ENCODE peak calls at places on chromosomes 6 and 20, in six cellular contexts. M is GM23338, H is GM23248, T is hepatocyte, Y is SK-N-SH, R is neural progenitor cell. O is an unnamed sample.

GRCh38 chr6:14153228-14153627 is 35.7 kb downstream of the CD83 start:
- DNase-seq in T (no peak), M (no peak), H (no peak), Y (no peak), R (no peak), O (no peak)

GRCh38 chr20:41456341-41456740 is 89.7 kb upstream of the EMILIN3 start:
- DNase-seq in H (peak), T (no peak), Y (no peak), M (no peak), R (no peak), O (no peak)

GRCh38 chr20:49207071-49207470 is 12.1 kb upstream of the DDX27 start:
- DNase-seq in M (peak), H (no peak), Y (no peak), R (no peak), T (no peak), O (no peak)

GRCh38 chr20:33909331-33909921 is 84.3 kb upstream of the RALY start:
- DNase-seq in Y (no peak), T (peak), R (no peak), M (no peak), H (peak), O (no peak)

GRCh38 chr6:146041282-146041681 is 12.4 kb downstream of the GRM1 start:
- DNase-seq in H (peak), Y (no peak), T (peak), M (peak), R (peak), O (peak)

GRCh38 chr6:85323435-85324040 is 126.3 kb upstream of the NT5E start:
- DNase-seq in R (peak), H (peak), M (peak), T (peak), Y (peak), O (peak)

GRCh38 chr6:96015321-96015790 is 418 bp upstream of the FUT9 start:
- DNase-seq in M (peak), Y (no peak), T (peak), R (peak), H (no peak), O (no peak)

GRCh38 chr6:49841424-49841823 is 24.9 kb downstream of the CRISP1 start:
- DNase-seq in M (no peak), H (no peak), R (no peak), Y (no peak), T (no peak), O (no peak)

GRCh38 chr20:50136822-50137599 is 16.5 kb downstream of the PEDS1 start:
- DNase-seq in M (no peak), R (no peak), H (peak), Y (no peak), T (no peak), O (no peak)

GRCh38 chr6:21748343-21749063 is 155.0 kb downstream of the SOX4 start:
- DNase-seq in R (no peak), Y (no peak), H (peak), T (no peak), M (peak), O (peak)

GRCh38 chr6:122839477-122839876 is 50.4 kb downstream of the SMPDL3A start:
- DNase-seq in T (peak), M (peak), R (peak), Y (peak), H (peak), O (peak)

GRCh38 chr20:48770700-48771099 is 57.1 kb downstream of the PREX1 start:
- DNase-seq in H (peak), R (no peak), Y (no peak), M (no peak), T (no peak), O (no peak)

GRCh38 chr6:34232901-34233300 is 3.8 kb upstream of the HMGA1 start:
- DNase-seq in H (peak), Y (no peak), T (no peak), R (no peak), M (no peak), O (no peak)

GRCh38 chr6:70675822-70676221 is 8.1 kb downstream of the SMAP1 start:
- DNase-seq in Y (no peak), R (no peak), H (no peak), T (no peak), M (no peak), O (no peak)

GRCh38 chr6:125640441-125641150 is 108.8 kb upstream of the HEY2 start:
- DNase-seq in T (no peak), R (no peak), Y (no peak), H (no peak), M (no peak), O (no peak)

GRCh38 chr6:45548657-45549515 is 171.2 kb upstream of the SUPT3H start:
- DNase-seq in H (no peak), Y (no peak), M (no peak), T (no peak), R (no peak), O (no peak)

GRCh38 chr20:316316-317068 is 8.9 kb upstream of the SOX12 start:
- DNase-seq in H (peak), M (no peak), R (no peak), Y (no peak), T (no peak), O (no peak)

GRCh38 chr6:154157082-154157481 is 118.0 kb downstream of the OPRM1 start:
- DNase-seq in M (no peak), R (no peak), T (no peak), H (no peak), Y (no peak), O (no peak)

GRCh38 chr20:40992349-40993113 is 36.1 kb upstream of the TOP1 start:
- DNase-seq in T (no peak), Y (no peak), H (no peak), R (no peak), M (no peak), O (peak)

GRCh38 chr6:46400898-46401297 is 90.4 kb downstream of the RCAN2 start:
- DNase-seq in Y (no peak), M (no peak), H (no peak), T (no peak), R (no peak), O (no peak)

GRCh38 chr6:33723576-33724085 is 12.1 kb upstream of the UQCC2 start:
- DNase-seq in H (no peak), R (no peak), Y (no peak), M (no peak), T (no peak), O (no peak)

GRCh38 chr6:7749493-7749892 is 23.6 kb downstream of the BMP6 start:
- DNase-seq in M (no peak), T (no peak), R (no peak), Y (no peak), H (peak), O (no peak)

GRCh38 chr6:291697-292505 is at the start of gene DUSP22:
- DNase-seq in R (peak), T (peak), H (peak), M (peak), Y (peak), O (peak)

GRCh38 chr20:48096957-48097890 is 311.9 kb upstream of the SULF2 start:
- DNase-seq in Y (no peak), M (no peak), T (no peak), R (no peak), H (no peak), O (peak)

GRCh38 chr6:88105741-88106340 is 58.2 kb downstream of the SPACA1 start:
- DNase-seq in T (no peak), M (no peak), Y (no peak), R (no peak), H (no peak), O (no peak)

GRCh38 chr6:42073287-42073686 is 23.0 kb downstream of the TAF8 start:
- DNase-seq in R (no peak), M (no peak), H (no peak), Y (no peak), T (no peak), O (no peak)

GRCh38 chr6:122886475-122886874 is 97.4 kb downstream of the SMPDL3A start:
- DNase-seq in M (peak), T (no peak), H (no peak), Y (no peak), R (peak), O (no peak)

GRCh38 chr6:2959909-2960719 is 11.3 kb downstream of the SERPINB6 start:
- DNase-seq in Y (no peak), H (peak), M (peak), R (peak), T (peak), O (no peak)

GRCh38 chr6:11083491-11083890 is 10.1 kb upstream of the SMIM13 start:
- DNase-seq in T (no peak), R (no peak), H (peak), M (no peak), Y (no peak), O (no peak)

GRCh38 chr6:75306074-75306473 is 21.5 kb upstream of the TMEM30A start:
- DNase-seq in T (no peak), R (no peak), Y (no peak), M (no peak), H (no peak), O (no peak)

GRCh38 chr6:140052757-140053729 is 678.6 kb upstream of the CITED2 start:
- DNase-seq in M (peak), Y (no peak), H (peak), T (peak), R (peak), O (peak)

GRCh38 chr6:148416309-148416965 is 73.8 kb downstream of the SASH1 start:
- DNase-seq in T (no peak), M (no peak), Y (no peak), R (no peak), H (no peak), O (no peak)

GRCh38 chr20:3795511-3796468 is at the start of gene CDC25B:
- DNase-seq in T (peak), M (peak), R (peak), Y (peak), H (peak), O (peak)

GRCh38 chr6:84314377-84314898 is 87.0 kb upstream of the CEP162 start:
- DNase-seq in Y (no peak), R (no peak), T (no peak), H (peak), M (no peak), O (no peak)

GRCh38 chr20:15867899-15868298 is 705.3 kb downstream of the KIF16B start:
- DNase-seq in Y (no peak), R (no peak), H (no peak), M (peak), T (no peak), O (peak)

GRCh38 chr20:15865553-15865952 is 707.7 kb downstream of the KIF16B start:
- DNase-seq in H (no peak), R (no peak), T (no peak), Y (no peak), M (no peak), O (no peak)

GRCh38 chr20:15863735-15864134 is 709.5 kb downstream of the KIF16B start:
- DNase-seq in Y (no peak), M (no peak), H (no peak), T (no peak), R (no peak), O (no peak)

GRCh38 chr20:15862178-15862577 is 711.1 kb downstream of the KIF16B start:
- DNase-seq in Y (no peak), T (no peak), H (no peak), M (no peak), R (no peak), O (no peak)

GRCh38 chr20:15867017-15867416 is 706.2 kb downstream of the KIF16B start:
- DNase-seq in T (no peak), H (no peak), Y (no peak), R (no peak), M (no peak), O (no peak)
- TF ChIP-seq EZH2phosphoT487 in T (no peak), H (no peak), Y (no peak), R (no peak), M (no peak), O (no peak)

GRCh38 chr20:62361799-62362589 is 5.1 kb downstream of the LAMA5 start:
- DNase-seq in M (peak), T (peak), H (no peak), Y (no peak), R (peak), O (no peak)

GRCh38 chr20:62362991-62363919 is 3.9 kb downstream of the LAMA5 start:
- DNase-seq in R (peak), T (peak), M (peak), Y (peak), H (no peak), O (peak)

GRCh38 chr20:62363920-62364851 is 2.9 kb downstream of the LAMA5 start:
- DNase-seq in Y (no peak), M (peak), R (peak), H (no peak), T (peak), O (no peak)

GRCh38 chr20:62360854-62361798 is 6.0 kb downstream of the LAMA5 start:
- DNase-seq in R (no peak), H (no peak), Y (no peak), M (peak), T (peak), O (no peak)

GRCh38 chr20:62362590-62362940 is 4.5 kb downstream of the LAMA5 start:
- DNase-seq in M (no peak), Y (no peak), T (peak), R (no peak), H (no peak), O (no peak)
- TF ChIP-seq EZH2phosphoT487 in M (no peak), Y (no peak), T (no peak), R (no peak), H (no peak), O (no peak)

DNA sequence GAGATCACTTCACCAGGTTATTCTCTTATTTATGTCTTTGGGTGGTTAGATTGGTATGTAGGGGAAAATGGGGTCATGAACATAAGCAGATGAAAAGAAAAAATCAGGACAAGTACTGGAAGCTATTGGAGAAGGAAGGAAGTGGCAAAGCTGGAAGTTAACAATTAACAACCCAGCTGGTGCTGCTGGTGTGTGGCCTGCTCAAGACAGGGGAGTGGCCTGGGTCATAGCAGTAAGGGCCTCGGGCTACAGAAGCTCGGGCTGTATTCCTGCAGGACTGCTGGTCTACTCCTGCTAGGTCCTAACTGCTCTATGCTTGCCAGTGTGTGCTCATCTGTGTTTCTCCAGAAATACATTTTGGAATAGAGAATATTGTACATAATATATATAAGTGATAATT is 19.6 kb downstream of the MYLIP start:
- DNase-seq in H (no peak), T (peak), Y (no peak), M (no peak), R (no peak), O (no peak)
- TF ChIP-seq EZH2phosphoT487 in H (no peak), T (no peak), Y (no peak), M (no peak), R (no peak), O (no peak)

GRCh38 chr6:166500246-166500645 is 86.2 kb downstream of the RAMACL start:
- DNase-seq in M (no peak), H (no peak), T (no peak), R (no peak), Y (peak), O (no peak)

GRCh38 chr6:166498661-166499349 is 87.7 kb downstream of the RAMACL start:
- DNase-seq in T (no peak), R (no peak), H (no peak), M (no peak), Y (no peak), O (no peak)

GRCh38 chr6:166501246-166501645 is 85.2 kb downstream of the RAMACL start:
- DNase-seq in R (no peak), T (no peak), Y (no peak), M (no peak), H (no peak), O (no peak)

GRCh38 chr6:166498228-166498627 is 88.2 kb downstream of the RAMACL start:
- DNase-seq in Y (no peak), M (no peak), T (no peak), H (no peak), R (no peak), O (no peak)

DNA sequence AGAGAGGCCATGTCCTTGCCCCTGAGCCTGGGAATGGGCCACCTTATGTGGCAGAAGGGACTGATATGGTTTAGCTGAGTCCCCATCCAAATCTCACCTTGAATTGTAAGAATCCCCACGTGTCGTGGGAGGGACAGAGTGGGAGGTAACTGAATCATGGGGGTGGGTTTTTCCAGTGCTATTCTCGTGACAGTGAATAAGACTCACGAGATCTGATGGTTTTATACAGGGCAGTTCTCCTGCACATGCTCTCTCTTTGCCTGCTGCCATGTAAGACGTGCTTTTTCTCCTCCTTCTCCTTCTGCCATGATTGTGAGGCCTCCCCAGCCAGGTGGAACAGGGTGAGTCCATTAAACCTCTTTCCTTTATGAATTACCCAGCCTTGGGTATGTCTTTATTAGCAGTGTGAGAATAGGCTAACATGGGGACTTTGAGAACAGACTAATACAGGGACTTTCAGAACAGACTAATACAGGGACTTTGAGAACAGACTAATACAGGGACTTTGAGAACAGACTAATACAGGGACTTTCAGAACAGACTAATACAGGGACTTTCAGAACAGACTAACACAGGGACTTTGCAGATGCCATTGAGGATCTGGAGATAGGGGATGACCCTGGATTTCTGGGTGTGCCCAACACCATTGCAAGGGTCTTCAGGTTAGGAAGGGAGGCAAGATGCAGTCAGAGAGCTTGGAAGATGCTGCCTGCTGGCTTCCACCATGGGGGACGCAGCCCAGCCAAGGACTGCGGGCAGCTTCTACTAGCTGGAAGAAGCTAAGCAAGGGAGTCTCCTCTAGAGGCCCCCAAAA is 86.9 kb downstream of the RAMACL start:
- DNase-seq in Y (no peak), R (no peak), H (no peak), T (no peak), M (no peak), O (no peak)
- TF ChIP-seq EZH2phosphoT487 in Y (no peak), R (no peak), H (no peak), T (no peak), M (no peak), O (no peak)